ENCODE peak calls at places on chromosomes 13 and 19, in four cellular contexts. One of them, this sample, is unnamed. For H3K36me3, the result is how much of the 10 kb centered on the place peaks cover.

GRCh38 chr13:24511019-24511823 is 1.4 kb downstream of the PARP4 start:
- DNase-seq in BJ: peak
- DNase-seq in ascending aorta: no peak
- DNase-seq in tibial artery: no peak
- DNase-seq in this sample: peak

GRCh38 chr19:1237027-1237659 is 662 bp downstream of the CBARP start:
- DNase-seq in BJ: no peak
- DNase-seq in tibial artery: no peak
- DNase-seq in ascending aorta: no peak
- DNase-seq in this sample: no peak

GRCh38 chr19:9109959-9110358 is 2.7 kb upstream of the OR7G2 start:
- DNase-seq in ascending aorta: no peak
- DNase-seq in tibial artery: no peak
- DNase-seq in BJ: no peak
- DNase-seq in this sample: no peak

GRCh38 chr19:1189419-1189818 is 15.4 kb upstream of the SBNO2 start:
- DNase-seq in tibial artery: no peak
- DNase-seq in ascending aorta: no peak
- DNase-seq in BJ: no peak
- DNase-seq in this sample: no peak

GRCh38 chr13:25525884-25526283 is 154.1 kb downstream of the ATP8A2 start:
- DNase-seq in tibial artery: no peak
- DNase-seq in BJ: no peak
- DNase-seq in ascending aorta: no peak
- DNase-seq in this sample: peak

GRCh38 chr13:26050568-26051230 is 1.1 kb downstream of the SHISA2 start:
- DNase-seq in tibial artery: no peak
- DNase-seq in ascending aorta: no peak
- DNase-seq in BJ: no peak
- DNase-seq in this sample: no peak

GRCh38 chr13:28763887-28764286 is 45.1 kb upstream of the SLC46A3 start:
- DNase-seq in tibial artery: no peak
- DNase-seq in ascending aorta: no peak
- DNase-seq in BJ: no peak
- DNase-seq in this sample: no peak

GRCh38 chr19:34985249-34986022 is 14.7 kb upstream of the GRAMD1A start:
- DNase-seq in BJ: no peak
- DNase-seq in ascending aorta: no peak
- DNase-seq in tibial artery: peak
- DNase-seq in this sample: no peak

GRCh38 chr19:56170261-56170660 is 5.5 kb upstream of the GALP start:
- DNase-seq in ascending aorta: no peak
- DNase-seq in BJ: no peak
- DNase-seq in tibial artery: no peak
- DNase-seq in this sample: no peak

GRCh38 chr13:67200183-67200582 is 30.0 kb downstream of the PCDH9 start:
- DNase-seq in BJ: no peak
- DNase-seq in tibial artery: no peak
- DNase-seq in ascending aorta: no peak
- DNase-seq in this sample: no peak

GRCh38 chr13:36006347-36006746 is 124.8 kb downstream of the DCLK1 start:
- DNase-seq in tibial artery: no peak
- DNase-seq in BJ: no peak
- DNase-seq in ascending aorta: no peak
- DNase-seq in this sample: no peak

GRCh38 chr19:45097776-45098520 is 5.0 kb downstream of the PPP1R37 start:
- DNase-seq in tibial artery: peak
- DNase-seq in ascending aorta: no peak
- DNase-seq in BJ: peak
- DNase-seq in this sample: no peak

GRCh38 chr13:113849546-113849945 is 14.3 kb downstream of the GAS6 start:
- DNase-seq in BJ: no peak
- DNase-seq in tibial artery: no peak
- DNase-seq in ascending aorta: no peak
- DNase-seq in this sample: no peak

GRCh38 chr13:85411608-85412007 is 387.6 kb downstream of the SLITRK6 start:
- DNase-seq in ascending aorta: no peak
- DNase-seq in tibial artery: no peak
- DNase-seq in BJ: no peak
- DNase-seq in this sample: no peak

GRCh38 chr19:15455996-15456395 is 6.2 kb upstream of the WIZ start:
- DNase-seq in BJ: no peak
- DNase-seq in ascending aorta: no peak
- DNase-seq in tibial artery: no peak
- DNase-seq in this sample: no peak

GRCh38 chr13:26785845-26786630 is 25.5 kb upstream of the GPR12 start:
- DNase-seq in ascending aorta: no peak
- DNase-seq in tibial artery: peak
- DNase-seq in BJ: no peak
- DNase-seq in this sample: no peak

GRCh38 chr19:38693380-38694223 is 46.2 kb downstream of the ACTN4 start:
- DNase-seq in BJ: no peak
- DNase-seq in tibial artery: no peak
- DNase-seq in ascending aorta: no peak
- DNase-seq in this sample: no peak

GRCh38 chr19:29372921-29373797 is 152.6 kb upstream of the VSTM2B start:
- DNase-seq in tibial artery: no peak
- DNase-seq in BJ: no peak
- DNase-seq in ascending aorta: no peak
- DNase-seq in this sample: no peak

GRCh38 chr13:56932104-56932503 is 208.6 kb upstream of the PRR20A start:
- DNase-seq in ascending aorta: no peak
- DNase-seq in BJ: no peak
- DNase-seq in tibial artery: no peak
- DNase-seq in this sample: no peak

GRCh38 chr19:13554506-13555235 is 48.4 kb upstream of the CACNA1A start:
- DNase-seq in tibial artery: no peak
- DNase-seq in BJ: no peak
- DNase-seq in ascending aorta: no peak
- DNase-seq in this sample: no peak

GRCh38 chr13:78604782-78605611 is 1.6 kb upstream of the POU4F1 start:
- DNase-seq in tibial artery: no peak
- DNase-seq in BJ: no peak
- DNase-seq in ascending aorta: no peak
- DNase-seq in this sample: no peak

GRCh38 chr13:98475521-98475920 is 101.4 kb downstream of the STK24 start:
- DNase-seq in ascending aorta: no peak
- DNase-seq in tibial artery: no peak
- DNase-seq in BJ: no peak
- DNase-seq in this sample: no peak

GRCh38 chr19:1566392-1567115 is 1.6 kb downstream of the MEX3D start:
- DNase-seq in BJ: peak
- DNase-seq in ascending aorta: no peak
- DNase-seq in tibial artery: peak
- DNase-seq in this sample: no peak

GRCh38 chr19:39372047-39372802 is 18.7 kb downstream of the PAF1 start:
- DNase-seq in ascending aorta: peak
- DNase-seq in BJ: peak
- DNase-seq in tibial artery: peak
- DNase-seq in this sample: no peak

GRCh38 chr13:98089246-98089645 is 53.6 kb upstream of the FARP1 start:
- DNase-seq in ascending aorta: no peak
- DNase-seq in tibial artery: no peak
- DNase-seq in BJ: no peak
- DNase-seq in this sample: no peak

GRCh38 chr19:3506384-3507340 is 551 bp downstream of the FZR1 start:
- DNase-seq in tibial artery: peak
- DNase-seq in BJ: no peak
- DNase-seq in ascending aorta: no peak
- DNase-seq in this sample: no peak

GRCh38 chr19:57934820-57935665 is at the start of gene ZNF418:
- DNase-seq in tibial artery: peak
- DNase-seq in BJ: peak
- DNase-seq in ascending aorta: no peak
- DNase-seq in this sample: peak

GRCh38 chr19:33795370-33796163 is 1.1 kb upstream of the KCTD15 start:
- DNase-seq in BJ: peak
- DNase-seq in ascending aorta: no peak
- DNase-seq in tibial artery: peak
- DNase-seq in this sample: no peak

GRCh38 chr13:91369432-91369831 is 21.9 kb downstream of the MIR17HG start:
- DNase-seq in ascending aorta: no peak
- DNase-seq in tibial artery: no peak
- DNase-seq in BJ: no peak
- DNase-seq in this sample: no peak

GRCh38 chr19:3151563-3152430 is 16.0 kb downstream of the GNA15 start:
- DNase-seq in tibial artery: no peak
- DNase-seq in ascending aorta: no peak
- DNase-seq in BJ: no peak
- DNase-seq in this sample: no peak

GRCh38 chr19:5894704-5895349 is 8.8 kb downstream of the NDUFA11 start:
- DNase-seq in tibial artery: no peak
- DNase-seq in BJ: no peak
- DNase-seq in ascending aorta: no peak
- DNase-seq in this sample: no peak

GRCh38 chr13:26502826-26503225 is 54.7 kb upstream of the WASF3 start:
- DNase-seq in BJ: no peak
- DNase-seq in tibial artery: peak
- DNase-seq in ascending aorta: peak
- DNase-seq in this sample: no peak

DNA sequence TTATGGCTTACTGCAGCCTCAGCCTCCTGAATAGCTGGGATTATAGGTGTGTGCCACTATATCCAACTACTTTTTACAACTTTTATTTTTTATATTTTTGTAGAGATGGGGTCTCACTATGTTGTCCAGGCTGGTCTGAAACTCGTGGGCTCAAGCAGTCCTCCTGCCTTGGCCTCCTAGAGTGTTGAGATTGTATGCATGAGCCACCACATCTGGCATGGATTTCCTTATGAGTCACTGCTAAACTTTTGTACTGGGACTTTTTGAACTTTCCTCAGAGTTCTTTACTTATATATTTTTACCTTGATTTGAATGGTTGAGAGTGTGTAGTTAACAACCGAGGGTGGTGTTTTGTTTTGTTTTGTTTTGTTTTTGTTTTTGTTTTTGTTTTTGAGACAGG is 33.4 kb downstream of the DNAJC3 start:
- DNase-seq in ascending aorta: no peak
- DNase-seq in BJ: no peak
- DNase-seq in tibial artery: no peak
- DNase-seq in this sample: no peak
- H3K36me3 ChIP-seq in ascending aorta: under half
- H3K36me3 ChIP-seq in BJ: under half
- H3K36me3 ChIP-seq in tibial artery: under half
- H3K36me3 ChIP-seq in this sample: under half

GRCh38 chr19:42095814-42096230 is 19.9 kb downstream of the ZNF574 start:
- DNase-seq in ascending aorta: no peak
- DNase-seq in tibial artery: no peak
- DNase-seq in BJ: no peak
- DNase-seq in this sample: no peak
- H3K4me3 ChIP-seq in ascending aorta: no peak
- H3K4me3 ChIP-seq in tibial artery: no peak
- H3K4me3 ChIP-seq in BJ: no peak
- H3K4me3 ChIP-seq in this sample: no peak

GRCh38 chr13:50809133-50810090 is 34.1 kb downstream of the DLEU7 start:
- DNase-seq in BJ: peak
- DNase-seq in ascending aorta: no peak
- DNase-seq in tibial artery: no peak
- DNase-seq in this sample: no peak

GRCh38 chr13:50810468-50810867 is 33.0 kb downstream of the DLEU7 start:
- DNase-seq in BJ: no peak
- DNase-seq in ascending aorta: no peak
- DNase-seq in tibial artery: no peak
- DNase-seq in this sample: no peak

GRCh38 chr13:50810998-50811397 is 32.5 kb downstream of the DLEU7 start:
- DNase-seq in ascending aorta: no peak
- DNase-seq in tibial artery: no peak
- DNase-seq in BJ: no peak
- DNase-seq in this sample: peak

GRCh38 chr13:50801087-50801931 is 42.2 kb downstream of the DLEU7 start:
- DNase-seq in ascending aorta: no peak
- DNase-seq in tibial artery: peak
- DNase-seq in BJ: peak
- DNase-seq in this sample: peak

GRCh38 chr13:50805805-50806204 is 37.7 kb downstream of the DLEU7 start:
- DNase-seq in tibial artery: no peak
- DNase-seq in ascending aorta: no peak
- DNase-seq in BJ: no peak
- DNase-seq in this sample: no peak
- TF ChIP-seq CTCF in tibial artery: no peak
- TF ChIP-seq CTCF in ascending aorta: no peak
- TF ChIP-seq CTCF in BJ: no peak
- TF ChIP-seq CTCF in this sample: no peak

DNA sequence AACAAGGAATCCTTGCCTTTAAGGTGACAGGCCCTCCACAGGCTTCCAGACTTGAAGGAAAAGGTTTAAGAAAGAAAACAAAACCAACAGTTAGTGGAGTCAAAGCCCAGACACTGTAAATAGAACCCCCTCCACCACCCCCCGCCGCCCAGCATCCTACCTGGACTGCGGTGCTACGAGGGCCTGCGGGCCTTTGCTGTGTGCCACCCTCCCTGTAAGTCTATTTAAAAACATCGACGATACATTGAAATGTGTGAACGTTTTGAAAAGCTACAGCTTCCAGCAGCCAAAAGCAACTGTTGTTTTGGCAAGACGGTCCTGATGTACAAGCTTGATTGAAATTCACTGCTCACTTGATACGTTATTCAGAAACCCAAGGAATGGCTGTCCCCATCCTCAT is 6.2 kb upstream of the GARIN5A start:
- DNase-seq in tibial artery: no peak
- DNase-seq in ascending aorta: no peak
- DNase-seq in BJ: no peak
- DNase-seq in this sample: no peak
- H3K36me3 ChIP-seq in tibial artery: under half
- H3K36me3 ChIP-seq in ascending aorta: under half
- H3K36me3 ChIP-seq in BJ: under half
- H3K36me3 ChIP-seq in this sample: under half

DNA sequence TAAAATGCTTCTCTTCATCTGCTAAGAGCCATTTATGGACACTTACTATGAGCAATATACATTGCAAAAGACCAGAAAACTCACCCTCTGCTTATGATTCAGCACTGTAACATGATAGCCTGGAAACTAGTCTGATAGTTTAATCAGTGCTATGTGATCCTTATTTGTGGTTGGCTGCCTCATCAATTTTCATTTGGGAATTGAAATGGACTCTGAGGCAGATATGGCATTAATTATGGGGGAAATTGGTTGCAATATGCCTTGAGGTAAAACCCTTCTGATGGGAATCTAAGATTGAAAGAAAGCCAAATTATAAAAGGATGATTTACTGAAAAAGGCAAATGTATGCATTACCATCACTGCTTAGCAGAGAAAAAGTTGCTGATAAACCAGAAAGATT is 33.5 kb downstream of the FAM216B start:
- DNase-seq in BJ: peak
- DNase-seq in tibial artery: no peak
- DNase-seq in ascending aorta: no peak
- DNase-seq in this sample: no peak
- H3K4me3 ChIP-seq in BJ: no peak
- H3K4me3 ChIP-seq in tibial artery: no peak
- H3K4me3 ChIP-seq in ascending aorta: no peak
- H3K4me3 ChIP-seq in this sample: no peak

GRCh38 chr13:37995052-37995451 is 125.5 kb upstream of the TRPC4 start:
- DNase-seq in ascending aorta: no peak
- DNase-seq in BJ: peak
- DNase-seq in tibial artery: no peak
- DNase-seq in this sample: no peak
- TF ChIP-seq CTCF in ascending aorta: no peak
- TF ChIP-seq CTCF in BJ: no peak
- TF ChIP-seq CTCF in tibial artery: no peak
- TF ChIP-seq CTCF in this sample: no peak

This sample was measured in GM06990.